ENCODE peak calls at places on chromosomes 2 and 18, in seven cellular contexts. G is left lung, H is right cardiac atrium, J is psoas muscle, V is cardiac muscle cell, L is foreskin fibroblast, D is fibroblast of villous mesenchyme. Y is an unnamed sample.

GRCh38 chr2:150778828-150779227 is 291.4 kb upstream of the RND3 start:
- DNase-seq in G (no peak), H (no peak), J (no peak), V (no peak), L (no peak), D (no peak), Y (no peak)

GRCh38 chr2:46200861-46201605 is 96.2 kb upstream of the EPAS1 start:
- DNase-seq in G (no peak), H (no peak), J (no peak), V (no peak), L (no peak), D (no peak), Y (no peak)

GRCh38 chr2:3314626-3315025 is 63.0 kb downstream of the EIPR1 start:
- DNase-seq in G (no peak), H (no peak), J (no peak), V (no peak), L (no peak), D (no peak), Y (no peak)

GRCh38 chr2:68594674-68595492 is 48.5 kb upstream of the PROKR1 start:
- DNase-seq in G (peak), H (peak), J (peak), V (peak), L (peak), D (peak), Y (peak)

GRCh38 chr18:36432880-36433279 is 135.4 kb downstream of the FHOD3 start:
- DNase-seq in G (no peak), H (no peak), J (no peak), V (no peak), L (no peak), D (no peak), Y (no peak)

GRCh38 chr18:3029215-3029972 is 16.4 kb upstream of the LPIN2 start:
- DNase-seq in G (no peak), H (no peak), J (no peak), V (peak), L (peak), D (peak), Y (no peak)

GRCh38 chr2:143819190-143819735 is 690.0 kb downstream of the ARHGAP15 start:
- DNase-seq in G (no peak), H (peak), J (no peak), V (peak), L (peak), D (no peak), Y (no peak)

GRCh38 chr2:216857131-216857550 is 2.7 kb downstream of the TNP1 start:
- DNase-seq in G (no peak), H (no peak), J (no peak), V (no peak), L (peak), D (no peak), Y (no peak)

GRCh38 chr18:12391487-12392136 is 14.6 kb upstream of the AFG3L2 start:
- DNase-seq in G (no peak), H (peak), J (peak), V (peak), L (peak), D (peak), Y (peak)

GRCh38 chr2:46387292-46387691 is 90.1 kb downstream of the EPAS1 start:
- DNase-seq in G (no peak), H (no peak), J (no peak), V (no peak), L (no peak), D (no peak), Y (no peak)

GRCh38 chr18:54767094-54767493 is 61.2 kb upstream of the RAB27B start:
- DNase-seq in G (no peak), H (no peak), J (no peak), V (no peak), L (no peak), D (no peak), Y (no peak)

GRCh38 chr2:60811491-60812370 is 55.7 kb downstream of the PAPOLG start:
- DNase-seq in G (no peak), H (no peak), J (no peak), V (no peak), L (no peak), D (no peak), Y (no peak)

GRCh38 chr2:176479961-176480360 is 210.7 kb downstream of the MTX2 start:
- DNase-seq in G (no peak), H (no peak), J (no peak), V (no peak), L (no peak), D (no peak), Y (no peak)

GRCh38 chr2:128091691-128092050 is 671 bp downstream of the UGGT1 start:
- DNase-seq in G (no peak), H (no peak), J (no peak), V (no peak), L (no peak), D (peak), Y (no peak)

GRCh38 chr18:42114310-42114943 is 159.4 kb downstream of the PIK3C3 start:
- DNase-seq in G (no peak), H (peak), J (no peak), V (peak), L (peak), D (peak), Y (peak)

GRCh38 chr2:232421189-232421785 is 14.6 kb downstream of the ALPG start:
- DNase-seq in G (peak), H (no peak), J (no peak), V (no peak), L (no peak), D (no peak), Y (peak)
- H3K4me3 ChIP-seq in G (peak), H (no peak), J (no peak), V (peak), L (no peak), D (no peak), Y (peak)

DNA sequence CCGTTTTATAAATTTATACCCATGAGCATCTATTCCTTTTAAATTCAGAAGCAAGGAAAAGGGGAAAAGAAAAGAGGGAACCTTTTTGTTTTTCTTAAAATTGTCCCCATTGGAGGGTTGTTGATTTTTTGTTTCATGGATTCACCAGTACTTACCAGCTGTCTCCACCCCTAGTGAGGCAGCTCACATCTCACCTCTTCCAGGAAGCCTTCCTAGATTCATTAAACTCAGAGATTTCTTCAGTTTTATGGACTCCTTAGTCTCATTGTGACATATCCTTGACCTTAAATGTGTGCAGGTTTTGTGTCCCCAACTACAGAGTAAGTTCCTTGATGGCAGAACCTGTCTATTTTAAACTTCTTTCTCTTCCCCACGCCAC is 35.9 kb downstream of the EFR3B start:
- DNase-seq in G (no peak), H (no peak), J (no peak), V (no peak), L (no peak), D (no peak), Y (no peak)
- H3K4me3 ChIP-seq in G (no peak), H (no peak), J (no peak), V (no peak), L (no peak), D (no peak), Y (no peak)

GRCh38 chr2:236169151-236169721 is 1.1 kb upstream of the GBX2 start:
- DNase-seq in G (no peak), H (no peak), J (no peak), V (no peak), L (no peak), D (no peak), Y (peak)
- H3K4me3 ChIP-seq in G (no peak), H (no peak), J (no peak), V (no peak), L (no peak), D (peak), Y (peak)

GRCh38 chr2:238389985-238390682 is 36.6 kb upstream of the ASB1 start:
- DNase-seq in G (no peak), H (no peak), J (no peak), V (peak), L (no peak), D (no peak), Y (no peak)
- H3K4me3 ChIP-seq in G (no peak), H (no peak), J (peak), V (no peak), L (no peak), D (no peak), Y (no peak)

GRCh38 chr2:196851068-196851467 is 41.9 kb upstream of the C2orf66 start:
- DNase-seq in G (no peak), H (no peak), J (no peak), V (no peak), L (no peak), D (peak), Y (no peak)
- H3K4me3 ChIP-seq in G (no peak), H (no peak), J (no peak), V (no peak), L (no peak), D (no peak), Y (no peak)

GRCh38 chr2:196271786-196272185 is 100.4 kb upstream of the STK17B start:
- DNase-seq in G (no peak), H (no peak), J (no peak), V (no peak), L (no peak), D (no peak), Y (no peak)

GRCh38 chr2:196266855-196267254 is 95.5 kb upstream of the STK17B start:
- DNase-seq in G (no peak), H (no peak), J (no peak), V (peak), L (no peak), D (no peak), Y (no peak)

GRCh38 chr2:196268538-196269338 is 97.4 kb upstream of the STK17B start:
- DNase-seq in G (no peak), H (no peak), J (no peak), V (no peak), L (no peak), D (peak), Y (no peak)

GRCh38 chr2:196266351-196266750 is 95.0 kb upstream of the STK17B start:
- DNase-seq in G (no peak), H (no peak), J (no peak), V (no peak), L (no peak), D (no peak), Y (no peak)

GRCh38 chr2:196268022-196268421 is 96.6 kb upstream of the STK17B start:
- DNase-seq in G (no peak), H (no peak), J (no peak), V (no peak), L (no peak), D (peak), Y (no peak)
- H3K4me3 ChIP-seq in G (no peak), H (no peak), J (no peak), V (no peak), L (no peak), D (no peak), Y (no peak)

GRCh38 chr2:219688560-219689445 is 61.4 kb downstream of the SLC4A3 start:
- DNase-seq in G (no peak), H (peak), J (no peak), V (no peak), L (peak), D (peak), Y (no peak)
- H3K4me3 ChIP-seq in G (no peak), H (no peak), J (no peak), V (no peak), L (no peak), D (peak), Y (no peak)

GRCh38 chr2:6916736-6917070 is 509 bp upstream of the RNF144A start:
- DNase-seq in G (no peak), H (no peak), J (no peak), V (no peak), L (no peak), D (no peak), Y (peak)
- H3K4me3 ChIP-seq in G (no peak), H (no peak), J (peak), V (no peak), L (no peak), D (no peak), Y (peak)

Y was measured in GM23338.